ENCODE peak calls at places on chromosome 2, in nine cellular contexts. K is endothelial cell; G is CD8-positive, alpha-beta T cell; L is stimulated activated CD8-positive, alpha-beta memory T cell treated with anti-CD3 and anti-CD28 coated beads, Interleukin-15, amount 100 ng/mL, for 24 hours; I is fibroblast of lung; H is non-pigmented ciliary epithelial cell; O is left lobe of liver; N is stimulated activated CD4-positive, alpha-beta T cell treated with anti-CD3 and anti-CD28 coated beads, Interleukin-1b, Interleukin-23, amount 100 ng/mL, for 24 hours; W is Daoy. X is an unnamed sample.

GRCh38 chr2:140893685-140894084 is 1237.1 kb downstream of the LRP1B start:
- DNase-seq in K (no peak), G (no peak), O (no peak), H (peak; percentile 60), I (peak; percentile 89), W (no peak), N (no peak), L (no peak), X (no peak)

GRCh38 chr2:116718451-116718850 is 1096.0 kb upstream of the DDX18 start:
- DNase-seq in I (no peak), O (no peak), N (no peak), W (no peak), K (no peak), G (no peak), H (no peak), L (no peak), X (no peak)

GRCh38 chr2:97701851-97702465 is 11.4 kb upstream of the ZAP70 start:
- DNase-seq in K (no peak), G (no peak), H (no peak), I (no peak), O (peak; percentile 19), W (no peak), N (no peak), L (no peak), X (no peak)

GRCh38 chr2:106192752-106193490 is 1.2 kb downstream of the UXS1 start:
- DNase-seq in G (peak; percentile 14), H (peak; percentile 79), L (peak; percentile 6), W (peak; percentile 68), N (no peak), I (peak; percentile 78), K (peak; percentile 18), O (no peak), X (no peak)

GRCh38 chr2:227748079-227748478 is 2.4 kb downstream of the SCYGR8 start:
- DNase-seq in H (no peak), O (no peak), W (peak; percentile 50), L (no peak), N (no peak), K (peak; percentile 36), I (no peak), G (no peak), X (no peak)

GRCh38 chr2:72980535-72981217 is 63.4 kb downstream of the EMX1 start:
- DNase-seq in L (no peak), H (no peak), G (no peak), N (no peak), W (peak; percentile 41), K (no peak), O (no peak), I (no peak), X (no peak)

GRCh38 chr2:229629039-229629438 is 85.3 kb downstream of the DNER start:
- DNase-seq in G (no peak), K (no peak), N (no peak), L (no peak), H (no peak), O (no peak), W (no peak), I (no peak), X (no peak)

GRCh38 chr2:219448776-219449476 is 14.3 kb downstream of the SPEG start:
- DNase-seq in K (no peak), L (no peak), G (peak; percentile 16), W (no peak), H (no peak), I (no peak), N (no peak), O (no peak), X (no peak)

GRCh38 chr2:231928901-231929725 is 2.9 kb upstream of the NPPC start:
- DNase-seq in O (peak; percentile 16), K (no peak), N (no peak), W (no peak), L (no peak), I (no peak), G (no peak), H (no peak), X (no peak)

X was measured in left cardiac atrium.